ENCODE peak calls at places on chromosomes 7 and 10, in four cellular contexts. D is sigmoid colon, U is globus pallidus, T is Peyer's patch. H is an unnamed sample.

GRCh38 chr10:124339951-124340760 is 78.6 kb downstream of the OAT start:
- DNase-seq in D (no peak), U (no peak), T (no peak), H (peak; percentile 97)

GRCh38 chr7:88104732-88105131 is 115.1 kb downstream of the SRI start:
- DNase-seq in D (no peak), U (no peak), T (no peak), H (no peak)

GRCh38 chr7:107937514-107937913 is 46.5 kb downstream of the DLD start:
- DNase-seq in D (no peak), U (no peak), T (no peak), H (no peak)

GRCh38 chr7:90271753-90272152 is 26.8 kb downstream of the CFAP69 start:
- DNase-seq in D (no peak), U (no peak), T (no peak), H (no peak)

GRCh38 chr7:12524794-12525386 is 45.6 kb upstream of the SCIN start:
- DNase-seq in D (no peak), U (peak; percentile 44), T (no peak), H (peak; percentile 35)

GRCh38 chr10:125538947-125539649 is 143.9 kb downstream of the TEX36 start:
- DNase-seq in D (peak; percentile 73), U (peak; percentile 28), T (no peak), H (peak; percentile 56)

GRCh38 chr7:44678096-44678467 is 70.6 kb upstream of the ZMIZ2 start:
- DNase-seq in D (no peak), U (no peak), T (no peak), H (no peak)

GRCh38 chr10:120132811-120133210 is 240.3 kb downstream of the SEC23IP start:
- DNase-seq in D (no peak), U (no peak), T (no peak), H (no peak)

GRCh38 chr10:62806246-62806645 is 1.7 kb downstream of the ADO start:
- DNase-seq in D (no peak), U (no peak), T (no peak), H (no peak)

GRCh38 chr10:26737730-26738129 is 40.2 kb downstream of the PDSS1 start:
- DNase-seq in D (no peak), U (peak; percentile 64), T (no peak), H (no peak)

GRCh38 chr7:43658718-43659548 is 70.4 kb downstream of the COA1 start:
- DNase-seq in D (no peak), U (no peak), T (no peak), H (no peak)

GRCh38 chr10:47164800-47165128 is 135.2 kb upstream of the GDF10 start:
- DNase-seq in D (no peak), U (no peak), T (no peak), H (no peak)

GRCh38 chr7:698515-699259 is 27.8 kb upstream of the DNAAF5 start:
- DNase-seq in D (peak; percentile 40), U (no peak), T (no peak), H (no peak)

GRCh38 chr7:47357398-47357797 is 224.5 kb downstream of the TNS3 start:
- DNase-seq in D (no peak), U (no peak), T (no peak), H (no peak)

GRCh38 chr10:73908853-73909611 is 1.9 kb upstream of the PLAU start:
- DNase-seq in D (peak; percentile 71), U (no peak), T (no peak), H (peak; percentile 25)

GRCh38 chr10:132904814-132905649 is 37.3 kb downstream of the CFAP46 start:
- DNase-seq in D (peak; percentile 40), U (no peak), T (no peak), H (no peak)

H was measured in G401.